ENCODE peak calls at places on chromosomes 5 and 9, in eight cellular contexts. H is HCT116, F is fibroblast of the aortic adventitia, C is suprapubic skin, V is tibial artery, A is psoas muscle, M is fibroblast of lung, D is AG09319. E is an unnamed sample.

GRCh38 chr5:59034498-59035186 is 451.8 kb downstream of the RAB3C start:
- DNase-seq in H (no peak), D (no peak), F (peak), C (no peak), M (peak), A (no peak), V (no peak), E (no peak)

GRCh38 chr5:159909126-159909525 is 7.2 kb upstream of the ADRA1B start:
- DNase-seq in F (no peak), M (no peak), D (no peak), A (no peak), V (no peak), C (no peak), H (no peak), E (no peak)

GRCh38 chr9:107270580-107270979 is 12.5 kb upstream of the RAD23B start:
- DNase-seq in H (no peak), F (no peak), V (no peak), M (no peak), A (no peak), D (no peak), C (no peak), E (no peak)

GRCh38 chr5:17896605-17897004 is 262.3 kb downstream of the TAF11L14 start:
- DNase-seq in M (peak), H (no peak), C (no peak), D (no peak), V (no peak), F (peak), A (no peak), E (no peak)

GRCh38 chr5:110738503-110738811 is 350 bp upstream of the SLC25A46 start:
- DNase-seq in A (no peak), D (no peak), C (no peak), F (no peak), V (no peak), H (no peak), M (no peak), E (no peak)

GRCh38 chr5:103037673-103038455 is 82.1 kb downstream of the GIN1 start:
- DNase-seq in A (no peak), V (no peak), H (no peak), M (no peak), C (no peak), F (no peak), D (no peak), E (no peak)

GRCh38 chr9:98983295-98984268 is 39.9 kb downstream of the COL15A1 start:
- DNase-seq in H (no peak), V (peak), D (peak), A (no peak), M (peak), C (no peak), F (peak), E (no peak)

GRCh38 chr5:121963409-121963808 is 1.6 kb downstream of the SRFBP1 start:
- DNase-seq in F (no peak), A (no peak), D (no peak), V (no peak), M (no peak), C (no peak), H (no peak), E (no peak)

GRCh38 chr9:2242778-2243395 is 227.7 kb downstream of the SMARCA2 start:
- DNase-seq in A (no peak), F (peak), C (no peak), H (no peak), M (peak), V (no peak), D (no peak), E (no peak)

GRCh38 chr9:110114086-110114887 is 93.7 kb downstream of the C9orf152 start:
- DNase-seq in D (no peak), M (peak), H (no peak), C (no peak), V (no peak), F (no peak), A (no peak), E (no peak)

GRCh38 chr5:67178085-67178484 is 18.5 kb downstream of the CD180 start:
- DNase-seq in A (no peak), C (no peak), H (no peak), F (no peak), V (no peak), M (peak), D (no peak), E (no peak)

GRCh38 chr9:122367779-122368460 is 2.9 kb upstream of the PTGS1 start:
- DNase-seq in A (no peak), M (no peak), D (no peak), H (no peak), F (no peak), C (no peak), V (no peak), E (no peak)

GRCh38 chr5:169546346-169546745 is 37.2 kb upstream of the SPDL1 start:
- DNase-seq in A (no peak), H (no peak), F (no peak), V (no peak), C (no peak), D (no peak), M (no peak), E (no peak)

GRCh38 chr5:169547508-169547907 is 36.1 kb upstream of the SPDL1 start:
- DNase-seq in H (no peak), F (no peak), V (no peak), M (peak), D (no peak), C (no peak), A (no peak), E (no peak)

GRCh38 chr5:169542811-169543210 is 40.8 kb upstream of the SPDL1 start:
- DNase-seq in H (no peak), D (no peak), F (no peak), C (no peak), M (peak), V (no peak), A (no peak), E (no peak)

GRCh38 chr5:169545762-169546161 is 37.8 kb upstream of the SPDL1 start:
- DNase-seq in F (no peak), H (no peak), C (no peak), A (no peak), D (no peak), V (no peak), M (peak), E (no peak)

DNA sequence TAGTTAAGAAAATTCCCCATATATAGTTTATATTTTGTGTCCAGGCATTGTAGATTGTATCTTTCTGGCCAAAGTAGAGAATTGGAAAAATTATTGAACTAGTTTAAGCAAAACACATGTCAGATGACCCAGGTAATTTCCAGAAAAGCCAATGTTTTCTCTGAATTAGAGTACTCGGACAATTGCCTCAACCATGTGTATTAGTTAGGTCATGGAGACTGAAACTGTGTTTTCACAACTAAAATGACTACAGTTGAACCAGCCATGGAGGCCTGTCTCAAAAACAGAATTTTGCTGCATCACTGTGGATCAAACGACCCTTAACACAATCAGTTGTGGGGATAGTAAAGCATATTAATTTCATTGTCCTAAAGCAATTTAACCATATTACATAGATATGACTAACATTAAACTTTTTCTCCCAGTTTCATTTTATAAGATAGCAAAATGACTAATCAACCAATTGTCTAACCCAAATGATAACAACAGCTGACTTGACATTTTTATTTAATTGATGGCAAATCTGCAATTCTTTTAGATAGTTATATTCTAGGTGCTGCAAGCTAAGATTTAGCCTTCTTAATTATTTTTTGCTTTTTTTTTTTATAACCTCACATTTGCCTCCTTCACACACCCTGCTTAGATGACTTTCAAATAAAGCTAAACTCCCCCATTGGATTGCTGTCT is 39.2 kb upstream of the SPDL1 start:
- DNase-seq in M (no peak), F (no peak), A (no peak), D (no peak), C (no peak), H (no peak), V (no peak), E (no peak)
- TF ChIP-seq CTCF in M (no peak), F (no peak), A (no peak), D (no peak), C (no peak), H (no peak), V (no peak), E (no peak)

GRCh38 chr5:168291961-168292782 is 727 bp downstream of the WWC1 start:
- DNase-seq in D (no peak), A (no peak), H (no peak), V (no peak), C (no peak), F (no peak), M (no peak), E (peak)
- TF ChIP-seq CTCF in D (peak), A (no peak), H (no peak), V (no peak), C (no peak), F (no peak), M (no peak), E (no peak)

GRCh38 chr5:143237664-143238063 is 165.8 kb downstream of the NR3C1 start:
- DNase-seq in F (no peak), V (no peak), H (no peak), D (no peak), A (no peak), C (no peak), M (no peak), E (no peak)
- TF ChIP-seq CTCF in F (no peak), V (no peak), H (no peak), D (no peak), A (no peak), C (no peak), M (no peak), E (no peak)

DNA sequence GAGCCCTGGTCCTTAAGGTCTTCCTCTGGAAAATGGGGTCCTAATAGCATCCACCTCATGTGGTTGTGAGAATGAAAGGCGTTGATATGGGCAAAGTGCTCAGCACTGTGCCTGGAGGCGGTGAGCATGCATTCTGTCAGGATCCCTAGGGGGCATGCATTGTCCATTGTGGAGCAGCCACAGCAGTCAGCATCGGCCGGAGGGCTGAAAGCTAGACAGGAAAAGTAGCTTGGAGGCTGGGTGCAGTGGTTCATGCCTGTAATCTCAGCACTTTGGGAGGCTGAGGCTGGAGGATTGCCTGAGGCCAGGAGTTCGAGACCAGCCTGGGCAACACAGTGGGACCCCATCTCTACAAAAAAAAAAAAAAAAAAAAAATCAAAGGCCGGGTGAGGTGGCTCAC is 122.2 kb downstream of the LHX2 start:
- DNase-seq in F (peak), D (no peak), M (peak), H (no peak), A (no peak), C (no peak), V (peak), E (peak)
- TF ChIP-seq CTCF in F (peak), D (peak), M (no peak), H (peak), A (no peak), C (no peak), V (no peak), E (no peak)

GRCh38 chr5:98349251-98349989 is 424.0 kb upstream of the RGMB start:
- DNase-seq in V (no peak), H (peak), D (no peak), F (peak), C (no peak), A (no peak), M (peak), E (no peak)
- TF ChIP-seq CTCF in V (no peak), H (peak), D (peak), F (peak), C (no peak), A (no peak), M (peak), E (peak)

GRCh38 chr5:77140350-77140749 is 53.3 kb upstream of the ZBED3 start:
- DNase-seq in F (no peak), C (no peak), V (no peak), H (no peak), M (no peak), D (no peak), A (no peak), E (no peak)

GRCh38 chr5:77146896-77147295 is 59.8 kb upstream of the ZBED3 start:
- DNase-seq in A (no peak), C (no peak), F (no peak), D (no peak), H (no peak), M (no peak), V (no peak), E (no peak)

GRCh38 chr5:77143998-77144836 is 57.1 kb upstream of the ZBED3 start:
- DNase-seq in F (peak), M (peak), D (peak), V (peak), C (peak), H (peak), A (peak), E (peak)

GRCh38 chr5:77145666-77146065 is 58.6 kb upstream of the ZBED3 start:
- DNase-seq in C (no peak), A (no peak), D (no peak), M (peak), V (no peak), F (peak), H (no peak), E (no peak)

GRCh38 chr5:77144837-77145139 is 57.7 kb upstream of the ZBED3 start:
- DNase-seq in C (no peak), A (no peak), V (no peak), D (no peak), F (no peak), H (no peak), M (no peak), E (no peak)
- TF ChIP-seq CTCF in C (no peak), A (no peak), V (no peak), D (no peak), F (no peak), H (no peak), M (no peak), E (peak)

GRCh38 chr5:145701404-145701803 is 133.7 kb downstream of the PRELID2 start:
- DNase-seq in M (no peak), V (no peak), C (no peak), D (no peak), H (no peak), F (no peak), A (no peak), E (no peak)

GRCh38 chr5:145699846-145700245 is 135.3 kb downstream of the PRELID2 start:
- DNase-seq in V (no peak), F (no peak), H (no peak), D (no peak), A (no peak), M (peak), C (no peak), E (no peak)

DNA sequence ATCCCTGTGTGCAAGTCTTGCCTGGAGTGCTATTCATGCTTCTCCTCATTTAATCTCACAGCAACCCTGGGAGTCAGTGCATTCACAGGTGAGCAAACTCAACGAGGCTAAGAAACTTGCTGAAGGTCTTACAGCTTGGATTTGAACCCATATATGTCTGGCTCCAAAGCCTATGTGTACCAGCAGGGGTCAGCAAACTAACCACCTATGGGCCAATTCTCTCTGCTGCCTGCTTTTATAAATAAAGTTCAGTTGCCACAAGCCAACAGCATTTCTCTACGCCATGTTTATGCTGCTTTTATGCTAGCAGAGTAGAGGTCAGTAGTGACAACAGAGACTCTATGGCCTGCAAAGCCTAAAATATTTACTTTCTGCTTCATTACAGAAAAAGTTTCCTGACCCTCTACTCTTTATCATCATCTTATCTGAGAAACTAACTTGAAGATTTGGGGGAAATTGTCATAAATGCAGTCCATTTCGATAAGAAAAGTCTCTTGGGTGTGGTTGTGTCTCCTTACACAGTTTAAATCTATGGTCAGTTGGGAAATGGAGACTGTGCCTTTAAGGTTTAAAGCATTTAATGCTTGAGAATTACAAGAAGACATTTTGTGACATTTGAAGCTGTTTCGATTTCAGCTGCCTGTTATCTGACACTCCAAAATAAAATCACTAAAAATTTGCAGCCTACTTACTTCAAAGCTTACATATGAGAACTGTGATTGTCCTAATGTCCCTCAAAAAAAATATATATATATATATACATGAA is 137.7 kb downstream of the PRELID2 start:
- DNase-seq in D (no peak), F (peak), M (peak), C (no peak), A (no peak), V (no peak), H (peak), E (peak)
- TF ChIP-seq CTCF in D (peak), F (peak), M (peak), C (no peak), A (peak), V (no peak), H (peak), E (peak)